ENCODE peak calls at places on chromosomes 3 and 15, in ten cellular contexts. Q, H, B, V, N, U, E, X, P and L are unnamed samples.

GRCh38 chr3:70184105-70184504 is 128.3 kb downstream of the MDFIC2 start:
- DNase-seq in V (no peak), N (no peak), P (no peak), Q (no peak), U (no peak), B (no peak), X (no peak), E (no peak), H (no peak), L (no peak)

GRCh38 chr15:25807063-25807462 is 56.1 kb downstream of the ATP10A start:
- DNase-seq in X (no peak), P (no peak), N (no peak), V (no peak), U (no peak), H (no peak), Q (no peak), E (no peak), B (no peak), L (no peak)

GRCh38 chr3:189512039-189512438 is 119.2 kb upstream of the TP63 start:
- DNase-seq in E (peak), Q (no peak), V (peak), X (no peak), N (no peak), U (no peak), P (no peak), B (no peak), H (no peak), L (no peak)

GRCh38 chr3:31546725-31547124 is 14.0 kb downstream of the STT3B start:
- DNase-seq in U (no peak), E (no peak), H (no peak), B (no peak), P (no peak), V (no peak), X (no peak), Q (no peak), N (no peak), L (no peak)

GRCh38 chr15:69388259-69388658 is 25.9 kb upstream of the KIF23 start:
- DNase-seq in H (no peak), N (no peak), Q (no peak), B (peak), U (no peak), X (no peak), V (no peak), E (no peak), P (no peak), L (peak)

GRCh38 chr3:126956866-126957650 is 25.9 kb upstream of the PLXNA1 start:
- DNase-seq in V (no peak), N (no peak), X (no peak), P (no peak), H (no peak), U (no peak), B (no peak), Q (no peak), E (no peak), L (no peak)

GRCh38 chr3:169389211-169389924 is 274.1 kb downstream of the MECOM start:
- DNase-seq in H (no peak), X (no peak), U (no peak), Q (no peak), P (no peak), B (no peak), N (no peak), E (no peak), V (no peak), L (no peak)

GRCh38 chr3:17041009-17041408 is 156.3 kb downstream of the PLCL2 start:
- DNase-seq in U (no peak), V (no peak), E (no peak), X (no peak), Q (no peak), N (no peak), B (peak), P (no peak), H (no peak), L (no peak)

GRCh38 chr15:69729167-69729748 is 276.6 kb downstream of the RPLP1 start:
- DNase-seq in X (no peak), U (peak), N (peak), V (peak), P (peak), B (peak), E (peak), Q (no peak), H (no peak), L (peak)

GRCh38 chr3:159988617-159989251 is at the start of gene IL12A:
- DNase-seq in E (peak), U (peak), N (peak), H (peak), V (peak), X (peak), P (peak), B (peak), Q (peak), L (peak)

GRCh38 chr15:51623386-51623938 is 891 bp upstream of the DMXL2 start:
- DNase-seq in Q (peak), V (peak), H (peak), N (no peak), P (no peak), X (peak), U (no peak), B (no peak), E (peak), L (no peak)

GRCh38 chr3:195715583-195716266 is 5.1 kb upstream of the MUC20 start:
- DNase-seq in H (no peak), N (no peak), E (no peak), V (no peak), X (no peak), B (no peak), P (peak), Q (no peak), U (no peak), L (no peak)

GRCh38 chr3:194446754-194447153 is 40.0 kb downstream of the ATP13A3 start:
- DNase-seq in N (no peak), E (no peak), Q (no peak), V (no peak), H (no peak), U (no peak), P (no peak), B (no peak), X (no peak), L (no peak)

GRCh38 chr3:57030711-57031110 is 29.8 kb upstream of the SPATA12 start:
- DNase-seq in E (no peak), N (no peak), B (no peak), X (no peak), P (no peak), V (no peak), Q (no peak), H (no peak), U (no peak), L (no peak)

GRCh38 chr15:101308604-101309435 is 13.8 kb upstream of the SNRPA1 start:
- DNase-seq in E (no peak), Q (no peak), H (no peak), P (no peak), U (no peak), B (no peak), N (no peak), V (no peak), X (no peak), L (no peak)

GRCh38 chr15:40637221-40637745 is 43.2 kb downstream of the KNL1 start:
- DNase-seq in P (no peak), U (no peak), X (no peak), Q (no peak), V (no peak), E (no peak), B (no peak), H (no peak), N (no peak), L (no peak)

GRCh38 chr15:79886119-79886518 is 10.7 kb downstream of the MTHFS start:
- DNase-seq in B (no peak), U (no peak), E (no peak), Q (no peak), V (no peak), X (no peak), N (no peak), P (no peak), H (no peak), L (no peak)

GRCh38 chr3:49803464-49804140 is 541 bp downstream of the INKA1 start:
- DNase-seq in V (peak), P (no peak), E (peak), U (no peak), H (no peak), B (peak), Q (no peak), X (peak), N (no peak), L (peak)

GRCh38 chr3:170712798-170713197 is 126.9 kb upstream of the SLC7A14 start:
- DNase-seq in V (no peak), U (peak), H (no peak), P (no peak), Q (no peak), N (no peak), B (peak), X (no peak), E (no peak), L (no peak)

GRCh38 chr3:126448893-126449180 is 26.9 kb downstream of the ZXDC start:
- DNase-seq in E (no peak), H (no peak), N (no peak), Q (no peak), B (no peak), U (no peak), P (no peak), V (no peak), X (no peak), L (no peak)

GRCh38 chr3:182683335-182684257 is 109.7 kb upstream of the ATP11B start:
- DNase-seq in X (peak), N (no peak), Q (peak), P (peak), B (peak), U (peak), H (peak), E (peak), V (peak), L (peak)

GRCh38 chr15:89002281-89002761 is 85.9 kb upstream of the ABHD2 start:
- DNase-seq in N (no peak), X (no peak), E (peak), P (no peak), V (no peak), U (peak), Q (no peak), B (peak), H (no peak), L (peak)